ENCODE peak calls at places on chromosomes 11 and 22, in ten cellular contexts. U is AG08396; Q is activated gamma-delta T cell treated with Interleukin-2 at 50 U/mL for 16 hours; G is T follicular helper cell; Y is nephron progenitor cell; B is activated effector memory CD4-positive, alpha-beta T cell treated with anti-CD3 and anti-CD28 coated beads, Interleukin-2, amount 50 U/mL, for 16 hours; Z is HuH-7; J is OCI-M1; X is stimulated activated CD4-positive, alpha-beta T cell treated with anti-CD3 and anti-CD28 coated beads, Interleukin-4, amount 100 ng/mL, for 4 hours; R is LoVo. O is an unnamed sample.

GRCh38 chr11:117045956-117046355 is 52.3 kb downstream of the SIK3 start:
- DNase-seq in X (no peak), R (no peak), G (no peak), B (no peak), U (no peak), Q (no peak), Y (no peak), Z (no peak), J (no peak), O (no peak)

GRCh38 chr11:19547044-19547443 is 165.6 kb upstream of the NAV2 start:
- DNase-seq in G (no peak), Y (no peak), R (no peak), Q (no peak), B (no peak), J (no peak), Z (no peak), X (no peak), U (no peak), O (no peak)

GRCh38 chr22:47540011-47540410 is 777.6 kb downstream of the TBC1D22A start:
- DNase-seq in X (no peak), R (no peak), Y (no peak), U (no peak), Q (no peak), G (no peak), B (no peak), J (no peak), Z (no peak), O (no peak)

GRCh38 chr11:114075891-114076441 is 16.5 kb downstream of the ZBTB16 start:
- DNase-seq in X (no peak), R (peak), Z (peak), B (peak), Y (peak), U (peak), J (peak), G (peak), Q (peak), O (peak)

GRCh38 chr22:49310354-49310753 is 517.3 kb downstream of the BRD1 start:
- DNase-seq in Q (no peak), X (no peak), G (no peak), R (no peak), Z (no peak), Y (no peak), J (no peak), B (peak), U (no peak), O (peak)

GRCh38 chr11:72617080-72617744 is 57.0 kb downstream of the PDE2A start:
- DNase-seq in Y (no peak), Z (no peak), U (peak), X (no peak), R (no peak), Q (no peak), B (no peak), J (no peak), G (no peak), O (no peak)

GRCh38 chr11:56910785-56911184 is 77.9 kb upstream of the OR5AK2 start:
- DNase-seq in Q (no peak), G (no peak), R (no peak), Y (no peak), J (no peak), U (no peak), X (no peak), Z (no peak), B (no peak), O (no peak)

GRCh38 chr22:41833369-41834004 is 582 bp downstream of the SREBF2 start:
- DNase-seq in Q (peak), U (peak), X (peak), R (peak), G (peak), Z (no peak), Y (peak), J (peak), B (peak), O (peak)

GRCh38 chr11:64396079-64396591 is 37.2 kb downstream of the RPS6KA4 start:
- DNase-seq in G (no peak), U (no peak), Q (no peak), R (no peak), J (no peak), Y (peak), B (no peak), Z (no peak), X (no peak), O (peak)

GRCh38 chr22:42471441-42471840 is 39.2 kb upstream of the NFAM1 start:
- DNase-seq in Z (no peak), R (no peak), J (no peak), B (no peak), U (no peak), X (no peak), G (no peak), Y (no peak), Q (no peak), O (no peak)

GRCh38 chr11:61698173-61698965 is 18.2 kb downstream of the DAGLA start:
- DNase-seq in B (no peak), X (no peak), J (no peak), Y (no peak), G (no peak), U (no peak), R (no peak), Z (no peak), Q (no peak), O (no peak)

GRCh38 chr11:19121646-19122045 is 4.7 kb downstream of the ZDHHC13 start:
- DNase-seq in G (no peak), B (no peak), J (peak), Y (no peak), Z (no peak), Q (no peak), U (no peak), X (no peak), R (no peak), O (no peak)

GRCh38 chr11:62012451-62013265 is 45.2 kb upstream of the FTH1 start:
- DNase-seq in R (peak), Y (no peak), B (no peak), Q (no peak), J (no peak), X (no peak), G (no peak), Z (no peak), U (peak), O (no peak)

GRCh38 chr11:16750417-16750816 is 12.0 kb downstream of the C11orf58 start:
- DNase-seq in B (no peak), Z (no peak), U (no peak), R (no peak), Y (no peak), X (no peak), G (no peak), J (no peak), Q (no peak), O (no peak)

GRCh38 chr22:40679964-40680818 is 907 bp downstream of the MCHR1 start:
- DNase-seq in U (no peak), Z (no peak), B (no peak), Q (no peak), G (no peak), Y (no peak), J (no peak), R (no peak), X (no peak), O (peak)

GRCh38 chr11:119481021-119481666 is 58.2 kb upstream of the THY1 start:
- DNase-seq in Y (peak), Q (peak), G (peak), Z (peak), B (peak), J (peak), U (peak), X (peak), R (peak), O (peak)